ENCODE peak calls at places on chromosomes 12 and 14, in nine cellular contexts. G is CD8-positive, alpha-beta memory T cell; Z is heart left ventricle; M is esophagus muscularis mucosa; U is cardiac muscle cell; S is mammary epithelial cell; T is A549; X is naive thymus-derived CD4-positive, alpha-beta T cell; P is SK-N-MC. V is an unnamed sample.

GRCh38 chr12:123660328-123660727 is 10.6 kb upstream of the TCTN2 start:
- DNase-seq in U (peak), S (peak), Z (no peak), X (no peak), M (no peak), G (no peak), P (no peak), T (peak), V (peak)

GRCh38 chr12:21940972-21941521 is at the start of gene ABCC9:
- DNase-seq in S (no peak), P (no peak), U (peak), Z (peak), X (no peak), M (peak), G (no peak), T (no peak), V (peak)

GRCh38 chr12:124294686-124295315 is at the start of gene RFLNA:
- DNase-seq in U (peak), S (no peak), M (no peak), G (no peak), Z (peak), T (no peak), X (no peak), P (no peak), V (peak)

GRCh38 chr14:30995674-30996073 is 29.8 kb upstream of the AP4S1 start:
- DNase-seq in X (no peak), G (no peak), Z (no peak), S (no peak), U (no peak), T (no peak), M (no peak), P (no peak), V (no peak)

GRCh38 chr14:24139272-24139934 is 2.0 kb downstream of the EMC9 start:
- DNase-seq in M (no peak), P (no peak), X (no peak), T (peak), S (no peak), G (no peak), Z (no peak), U (no peak), V (no peak)

GRCh38 chr12:65662590-65662989 is 161.7 kb upstream of the HMGA2 start:
- DNase-seq in S (no peak), Z (no peak), G (no peak), P (no peak), U (no peak), T (no peak), X (no peak), M (no peak), V (no peak)

GRCh38 chr12:62466596-62467411 is at the start of gene MON2:
- DNase-seq in S (peak), Z (peak), U (peak), X (peak), P (no peak), T (peak), G (peak), M (peak), V (peak)

GRCh38 chr12:45415393-45415817 is 199.5 kb downstream of the ANO6 start:
- DNase-seq in M (no peak), T (peak), Z (no peak), U (peak), S (peak), G (no peak), P (no peak), X (no peak), V (peak)

GRCh38 chr12:112936927-112937326 is 1.3 kb upstream of the OAS3 start:
- DNase-seq in P (no peak), S (peak), U (peak), T (no peak), Z (no peak), G (no peak), X (no peak), M (no peak), V (no peak)

GRCh38 chr14:52937306-52937705 is 13.5 kb downstream of the FERMT2 start:
- DNase-seq in G (no peak), S (no peak), X (no peak), P (no peak), Z (no peak), M (no peak), U (no peak), T (no peak), V (no peak)

GRCh38 chr14:92984896-92985295 is 61.9 kb downstream of the CHGA start:
- DNase-seq in P (no peak), S (no peak), G (no peak), M (no peak), X (no peak), Z (no peak), U (no peak), T (no peak), V (no peak)

GRCh38 chr14:35261774-35262173 is 30.4 kb upstream of the PSMA6 start:
- DNase-seq in S (no peak), Z (no peak), P (no peak), G (no peak), X (no peak), M (no peak), T (peak), U (peak), V (no peak)

GRCh38 chr12:51839310-51839943 is 9.1 kb downstream of the FIGNL2 start:
- DNase-seq in G (no peak), M (no peak), Z (no peak), U (no peak), S (no peak), T (no peak), X (no peak), P (no peak), V (no peak)

GRCh38 chr12:132153501-132154340 is 9.5 kb downstream of the NOC4L start:
- DNase-seq in G (peak), T (peak), Z (peak), U (peak), P (no peak), X (peak), S (peak), M (no peak), V (peak)

GRCh38 chr12:104672501-104673265 is 215.9 kb downstream of the CHST11 start:
- DNase-seq in S (peak), M (no peak), X (no peak), G (no peak), P (no peak), U (peak), T (peak), Z (peak), V (no peak)

GRCh38 chr14:55980970-55981369 is 137.2 kb upstream of the PELI2 start:
- DNase-seq in M (no peak), T (no peak), G (no peak), X (no peak), S (no peak), U (no peak), P (no peak), Z (no peak), V (no peak)

GRCh38 chr14:67420102-67420739 is 8.3 kb upstream of the PLEK2 start:
- DNase-seq in X (no peak), T (no peak), U (no peak), S (peak), M (no peak), Z (no peak), P (no peak), G (peak), V (peak)

GRCh38 chr12:2382391-2383155 is 329.8 kb downstream of the CACNA1C start:
- DNase-seq in U (peak), P (no peak), G (no peak), M (no peak), S (no peak), X (no peak), T (no peak), Z (no peak), V (no peak)

GRCh38 chr12:3158851-3159465 is 81.8 kb downstream of the TSPAN9 start:
- DNase-seq in U (peak), P (no peak), Z (no peak), G (no peak), M (no peak), X (no peak), S (no peak), T (no peak), V (peak)

GRCh38 chr12:92468358-92469020 is 234.3 kb upstream of the PLEKHG7 start:
- DNase-seq in X (no peak), T (no peak), G (no peak), U (no peak), Z (no peak), M (no peak), P (peak), S (no peak), V (peak)

GRCh38 chr14:50862171-50862570 is 9.7 kb upstream of the ABHD12B start:
- DNase-seq in Z (no peak), G (no peak), X (no peak), T (no peak), P (no peak), S (no peak), U (peak), M (no peak), V (no peak)

GRCh38 chr14:58662028-58662427 is 24.3 kb downstream of the DACT1 start:
- DNase-seq in M (no peak), T (no peak), S (no peak), X (no peak), G (no peak), P (no peak), Z (no peak), U (peak), V (no peak)

GRCh38 chr12:111775205-111776193 is 8.8 kb downstream of the ALDH2 start:
- DNase-seq in G (no peak), X (no peak), Z (peak), S (peak), U (peak), P (no peak), T (peak), M (peak), V (no peak)

GRCh38 chr12:2813573-2814185 is 1.2 kb downstream of the ITFG2 start:
- DNase-seq in S (peak), Z (no peak), X (peak), M (no peak), T (peak), U (peak), G (peak), P (peak), V (peak)

GRCh38 chr14:38001501-38001900 is 206.2 kb upstream of the SSTR1 start:
- DNase-seq in G (no peak), P (no peak), S (no peak), X (no peak), Z (no peak), U (no peak), M (no peak), T (no peak), V (no peak)

GRCh38 chr12:42933461-42934081 is 344.0 kb upstream of the PRICKLE1 start:
- DNase-seq in S (no peak), P (peak), U (no peak), T (no peak), M (no peak), Z (no peak), G (no peak), X (no peak), V (no peak)

GRCh38 chr12:94640134-94640928 is 10.0 kb downstream of the TMCC3 start:
- DNase-seq in X (no peak), U (peak), T (no peak), M (no peak), G (no peak), S (peak), P (no peak), Z (no peak), V (no peak)

GRCh38 chr12:94638521-94638920 is 11.8 kb downstream of the TMCC3 start:
- DNase-seq in X (no peak), P (no peak), U (no peak), M (no peak), G (no peak), S (no peak), T (no peak), Z (no peak), V (no peak)

GRCh38 chr12:94636462-94637085 is 13.8 kb downstream of the TMCC3 start:
- DNase-seq in Z (no peak), P (no peak), T (no peak), U (peak), X (no peak), M (no peak), S (peak), G (no peak), V (no peak)

GRCh38 chr12:94641283-94641682 is 9.1 kb downstream of the TMCC3 start:
- DNase-seq in G (no peak), X (no peak), S (no peak), U (no peak), P (no peak), M (no peak), T (no peak), Z (no peak), V (no peak)

DNA sequence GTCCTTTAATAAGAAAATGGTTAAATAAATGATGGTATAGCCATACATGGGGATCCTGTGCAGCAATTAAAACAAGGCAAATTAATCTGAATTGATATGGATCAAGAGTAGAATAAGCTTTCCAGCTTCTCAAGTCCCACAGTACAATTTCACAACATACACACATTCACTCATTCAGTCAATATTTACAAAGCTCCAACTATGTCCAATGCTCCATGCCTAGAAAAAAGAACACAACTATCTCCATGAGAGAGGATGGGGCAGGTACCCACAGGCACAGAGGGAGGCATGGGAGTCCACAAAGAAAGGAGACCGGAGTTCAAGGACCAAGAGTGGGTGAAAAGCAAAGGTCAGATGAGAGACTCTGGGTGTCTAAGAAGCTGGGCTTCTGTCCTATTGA is 12.6 kb downstream of the TMCC3 start:
- DNase-seq in P (no peak), S (no peak), Z (no peak), G (no peak), U (no peak), X (no peak), M (no peak), T (no peak), V (no peak)
- H3K27ac ChIP-seq in P (no peak), S (no peak), Z (no peak), G (no peak), U (no peak), X (no peak), M (no peak), T (no peak), V (no peak)

DNA sequence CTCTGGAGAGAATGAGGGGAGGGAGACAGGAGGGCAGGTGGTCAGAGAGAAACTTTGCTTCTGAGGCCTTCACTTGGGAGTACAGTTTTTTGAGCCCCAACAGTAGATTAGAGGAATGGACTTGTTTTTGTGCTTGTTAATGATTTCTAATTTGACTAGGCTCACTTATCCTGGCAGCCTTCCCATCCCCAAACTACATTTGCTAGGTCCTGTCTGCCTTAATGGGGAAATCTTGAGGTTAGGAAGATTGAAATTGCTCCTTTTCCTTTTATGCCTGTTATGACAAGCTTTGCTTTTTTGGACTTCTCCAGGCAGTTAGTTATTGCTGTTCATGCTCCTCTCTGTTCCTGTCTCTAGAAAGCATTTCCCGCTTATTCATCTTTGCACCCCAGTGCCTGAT is 37.7 kb downstream of the SYNE2 start:
- DNase-seq in X (no peak), S (peak), T (no peak), P (no peak), U (peak), Z (no peak), G (no peak), M (no peak), V (peak)
- H3K27ac ChIP-seq in X (no peak), S (no peak), T (no peak), P (no peak), U (no peak), Z (no peak), G (no peak), M (peak), V (peak)

GRCh38 chr12:17950898-17951297 is 139.1 kb downstream of the RERGL start:
- DNase-seq in G (no peak), X (no peak), U (no peak), M (no peak), S (no peak), T (no peak), P (no peak), Z (no peak), V (no peak)

GRCh38 chr12:17949558-17950141 is 140.3 kb downstream of the RERGL start:
- DNase-seq in M (no peak), P (peak), X (no peak), Z (peak), S (no peak), G (no peak), T (no peak), U (no peak), V (peak)

GRCh38 chr12:17954788-17955187 is 135.2 kb downstream of the RERGL start:
- DNase-seq in P (no peak), U (no peak), Z (no peak), T (peak), S (no peak), G (no peak), M (no peak), X (no peak), V (no peak)
- H3K27ac ChIP-seq in P (no peak), U (no peak), Z (no peak), T (no peak), S (no peak), G (no peak), M (no peak), X (no peak), V (no peak)

DNA sequence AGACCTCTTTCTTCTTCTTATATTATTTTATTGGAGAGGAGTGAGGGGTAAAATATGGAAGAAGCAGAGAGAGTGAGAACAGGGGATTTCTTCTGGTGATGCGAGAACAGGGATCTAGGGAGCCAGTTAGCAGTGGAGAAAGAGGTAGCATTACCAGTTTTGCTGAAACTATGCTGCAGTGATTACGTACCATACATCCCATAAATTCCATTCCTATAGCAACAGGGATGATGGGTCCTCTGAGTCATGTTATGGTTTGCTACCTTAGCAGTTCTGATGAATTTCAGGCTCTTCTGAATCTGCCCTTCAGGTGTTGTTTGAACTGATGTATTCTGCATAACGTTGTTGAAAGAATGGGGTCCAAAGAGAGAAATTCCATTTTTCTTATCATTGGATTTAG is 625.4 kb upstream of the LRFN5 start:
- DNase-seq in Z (no peak), U (no peak), M (no peak), X (no peak), S (no peak), P (no peak), G (no peak), T (no peak), V (no peak)
- H3K27ac ChIP-seq in Z (no peak), U (no peak), M (no peak), X (no peak), S (no peak), P (no peak), G (no peak), T (no peak), V (no peak)

GRCh38 chr12:96510306-96510764 is 21.0 kb downstream of the CFAP54 start:
- DNase-seq in S (peak), P (no peak), T (no peak), G (no peak), M (peak), Z (no peak), U (peak), X (no peak), V (no peak)

GRCh38 chr12:96514328-96514727 is 25.0 kb downstream of the CFAP54 start:
- DNase-seq in Z (no peak), G (no peak), S (no peak), X (no peak), P (no peak), M (no peak), T (no peak), U (peak), V (no peak)

GRCh38 chr12:96516472-96517417 is 27.4 kb downstream of the CFAP54 start:
- DNase-seq in U (peak), G (peak), T (peak), S (peak), P (peak), X (peak), Z (peak), M (no peak), V (peak)

GRCh38 chr12:96513166-96513565 is 23.8 kb downstream of the CFAP54 start:
- DNase-seq in X (no peak), S (peak), M (no peak), U (no peak), P (no peak), Z (no peak), T (no peak), G (no peak), V (no peak)

DNA sequence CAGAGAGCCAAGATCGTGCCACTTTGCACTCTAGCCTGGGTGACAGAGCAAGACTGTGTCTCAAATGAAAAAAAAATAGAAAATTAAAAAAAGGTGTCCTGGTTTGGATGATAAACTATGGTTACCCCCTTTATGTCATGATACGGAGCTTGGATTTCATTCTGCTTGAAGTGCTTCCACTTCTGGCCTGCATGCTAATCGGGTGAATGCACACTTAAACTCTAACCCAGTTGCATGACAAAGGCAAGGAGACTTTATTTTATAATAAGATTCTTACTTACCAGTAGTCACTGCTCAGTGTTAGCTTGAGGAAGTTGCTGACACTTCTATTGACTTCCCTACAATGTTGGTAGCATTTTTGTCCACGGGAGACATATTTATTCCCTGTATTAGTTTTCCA is 24.3 kb downstream of the CFAP54 start:
- DNase-seq in P (no peak), T (no peak), G (no peak), S (no peak), M (no peak), Z (no peak), X (no peak), U (no peak), V (no peak)
- H3K27ac ChIP-seq in P (no peak), T (no peak), G (no peak), S (no peak), M (peak), Z (no peak), X (no peak), U (no peak), V (no peak)